ENCODE peak calls at places on chromosomes 13 and 19, in seven cellular contexts. P, R, S, G, O, W and J are unnamed samples.

GRCh38 chr19:51971624-51972023 is 15.0 kb downstream of the ZNF350 start:
- DNase-seq in P (peak), R (no peak), S (peak), G (no peak), O (peak), W (no peak), J (no peak)

GRCh38 chr13:28621439-28621838 is 37.5 kb upstream of the POMP start:
- DNase-seq in P (no peak), R (no peak), S (no peak), G (no peak), O (no peak), W (no peak), J (no peak)

GRCh38 chr19:17294051-17294891 is 9.0 kb downstream of the ABHD8 start:
- DNase-seq in P (peak), R (peak), S (peak), G (peak), O (peak), W (no peak), J (no peak)

GRCh38 chr19:44623080-44623479 is 9.7 kb downstream of the IGSF23 start:
- DNase-seq in P (no peak), R (no peak), S (no peak), G (no peak), O (no peak), W (no peak), J (no peak)

GRCh38 chr13:44271031-44271433 is 102.6 kb upstream of the SERP2 start:
- DNase-seq in P (peak), R (no peak), S (no peak), G (no peak), O (no peak), W (no peak), J (peak)

GRCh38 chr13:33999830-34000605 is 182.1 kb downstream of the RFC3 start:
- DNase-seq in P (no peak), R (no peak), S (no peak), G (no peak), O (no peak), W (no peak), J (no peak)

GRCh38 chr13:106349080-106349841 is 186.2 kb downstream of the EFNB2 start:
- DNase-seq in P (no peak), R (no peak), S (no peak), G (no peak), O (peak), W (no peak), J (no peak)

GRCh38 chr13:106867249-106867648 is 299.3 kb upstream of the ARGLU1 start:
- DNase-seq in P (no peak), R (no peak), S (no peak), G (no peak), O (peak), W (no peak), J (no peak)

DNA sequence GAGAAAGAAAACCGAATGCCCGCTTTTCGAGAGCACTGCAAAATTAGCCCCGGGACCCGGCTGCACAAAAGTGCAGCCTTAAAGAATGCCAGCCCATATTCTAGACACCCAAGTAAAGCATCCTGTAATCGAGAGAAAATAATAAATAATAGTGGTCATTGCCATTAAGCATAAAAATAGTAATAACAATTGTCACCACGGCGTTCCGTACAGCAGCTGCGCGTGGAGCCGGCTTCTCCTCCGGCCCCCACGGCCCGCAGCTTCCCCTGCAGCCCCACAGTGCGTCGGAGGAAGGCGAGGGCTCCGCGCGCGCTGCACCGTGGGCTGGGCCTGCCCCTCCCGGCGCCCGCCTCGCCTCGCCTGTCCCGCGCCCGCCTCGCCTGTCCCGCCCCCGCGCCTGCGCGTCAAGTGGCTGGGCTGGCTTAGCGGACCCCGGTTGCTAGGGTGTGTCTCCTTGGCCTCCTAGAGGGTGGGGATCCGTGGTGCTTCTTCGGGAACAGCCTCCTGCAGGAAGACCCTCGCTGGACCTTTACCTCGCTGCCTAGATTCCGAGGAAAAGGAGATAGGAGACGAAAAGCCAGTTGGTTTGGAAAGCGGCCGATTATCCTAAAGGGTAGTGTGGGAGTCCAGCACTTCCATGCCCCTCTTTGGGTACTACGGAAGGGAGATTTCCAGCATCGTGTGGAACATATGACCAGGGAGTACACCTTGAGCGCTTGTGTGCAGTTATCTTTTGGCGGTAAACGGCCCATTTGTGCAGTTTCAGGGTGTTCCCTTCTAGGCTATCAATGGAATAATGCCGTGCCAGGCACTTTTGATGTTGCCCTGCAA is at the start of gene LRRC63:
- DNase-seq in P (peak), R (peak), S (peak), G (peak), O (peak), W (peak), J (no peak)
- TF ChIP-seq CTCF in P (no peak), R (no peak), S (no peak), G (no peak), O (no peak), W (no peak), J (no peak)

GRCh38 chr13:60397693-60398437 is 845 bp downstream of the TDRD3 start:
- DNase-seq in P (peak), R (peak), S (peak), G (no peak), O (peak), W (peak), J (peak)
- H3K27ac ChIP-seq in P (peak), R (peak), S (peak), G (peak), O (peak), W (peak), J (peak)

GRCh38 chr13:101317986-101318523 is 98.3 kb downstream of the NALCN start:
- DNase-seq in P (no peak), R (no peak), S (no peak), G (no peak), O (no peak), W (no peak), J (no peak)
- TF ChIP-seq CTCF in P (no peak), R (no peak), S (no peak), G (no peak), O (no peak), W (no peak), J (no peak)

GRCh38 chr13:109385161-109385560 is 401.2 kb downstream of the IRS2 start:
- DNase-seq in P (no peak), R (no peak), S (no peak), G (no peak), O (no peak), W (no peak), J (no peak)
- H3K27ac ChIP-seq in P (no peak), R (no peak), S (no peak), G (no peak), O (no peak), W (no peak), J (no peak)

GRCh38 chr19:37955986-37956385 is 49.0 kb downstream of the SIPA1L3 start:
- DNase-seq in P (no peak), R (no peak), S (no peak), G (no peak), O (no peak), W (no peak), J (no peak)

GRCh38 chr19:37953125-37953524 is 46.1 kb downstream of the SIPA1L3 start:
- DNase-seq in P (no peak), R (no peak), S (no peak), G (no peak), O (no peak), W (no peak), J (no peak)

GRCh38 chr19:37954421-37954874 is 47.4 kb downstream of the SIPA1L3 start:
- DNase-seq in P (no peak), R (no peak), S (no peak), G (no peak), O (no peak), W (no peak), J (no peak)

GRCh38 chr19:37951816-37952210 is 44.8 kb downstream of the SIPA1L3 start:
- DNase-seq in P (no peak), R (no peak), S (no peak), G (no peak), O (no peak), W (no peak), J (no peak)

GRCh38 chr19:37953576-37954303 is 46.7 kb downstream of the SIPA1L3 start:
- DNase-seq in P (no peak), R (no peak), S (no peak), G (no peak), O (peak), W (no peak), J (no peak)
- TF ChIP-seq CTCF in P (no peak), R (no peak), S (no peak), G (no peak), O (no peak), W (no peak), J (no peak)

DNA sequence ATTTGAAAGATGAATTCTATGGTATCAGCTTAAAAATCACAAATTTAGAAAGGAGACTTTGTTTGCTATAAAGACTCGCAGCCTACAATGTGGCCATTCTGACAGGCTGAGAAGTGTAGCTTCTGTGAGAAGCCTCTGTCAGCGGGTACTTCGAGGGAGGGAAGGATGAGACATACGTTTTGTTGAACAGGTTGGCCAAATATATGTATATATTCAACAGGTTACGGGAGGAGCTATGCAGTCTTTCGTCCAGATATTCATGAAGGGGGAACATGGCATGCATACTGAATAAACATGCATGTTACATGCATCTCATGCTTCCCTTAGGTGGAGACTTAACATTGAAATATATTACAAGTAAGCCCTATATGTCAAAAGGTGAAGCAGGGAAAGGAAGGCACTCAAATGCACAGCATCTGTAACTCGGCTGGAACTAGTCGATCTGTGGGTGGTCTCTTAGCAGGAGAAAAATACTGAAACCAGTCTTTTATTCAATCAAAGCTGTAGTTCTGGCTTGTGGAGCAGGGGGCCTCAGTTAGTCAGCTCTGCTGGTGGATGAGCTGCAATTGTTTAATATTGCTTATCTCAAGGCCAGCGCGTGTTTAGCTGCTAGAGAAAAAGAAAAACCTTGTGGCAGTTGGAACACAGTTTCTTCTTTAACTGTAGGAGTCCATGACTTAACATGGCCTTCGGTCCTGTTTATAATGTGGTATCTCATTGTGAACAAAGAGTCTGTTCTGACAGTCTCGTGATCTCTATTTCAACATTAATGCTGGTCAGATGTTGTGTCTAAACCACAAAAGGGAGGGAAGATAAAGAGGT is 94.3 kb downstream of the FAM216B start:
- DNase-seq in P (no peak), R (peak), S (no peak), G (no peak), O (peak), W (no peak), J (no peak)
- H3K27ac ChIP-seq in P (no peak), R (no peak), S (no peak), G (no peak), O (peak), W (no peak), J (no peak)

DNA sequence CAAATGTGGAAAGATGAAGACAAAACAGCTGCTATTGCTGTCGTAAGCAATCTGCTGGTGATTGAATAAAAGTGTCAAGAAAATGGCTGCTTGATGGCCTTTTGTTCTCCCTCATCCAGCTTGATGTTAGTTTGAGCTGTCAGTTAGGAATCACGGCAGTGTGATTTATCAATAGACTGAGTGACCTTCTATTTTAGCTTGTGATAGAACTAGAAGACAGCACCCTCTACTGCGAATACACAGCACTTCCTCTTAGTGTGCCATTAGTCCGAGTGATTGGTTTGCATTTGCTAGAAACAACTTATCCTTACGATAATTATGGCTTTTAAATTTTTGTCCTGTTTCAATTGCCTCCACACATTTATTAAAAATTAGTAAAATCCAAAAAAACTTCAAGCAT is 76.2 kb downstream of the MZT1 start:
- DNase-seq in P (no peak), R (no peak), S (no peak), G (no peak), O (peak), W (no peak), J (no peak)
- TF ChIP-seq CTCF in P (no peak), R (no peak), S (peak), G (no peak), O (peak), W (no peak), J (peak)

DNA sequence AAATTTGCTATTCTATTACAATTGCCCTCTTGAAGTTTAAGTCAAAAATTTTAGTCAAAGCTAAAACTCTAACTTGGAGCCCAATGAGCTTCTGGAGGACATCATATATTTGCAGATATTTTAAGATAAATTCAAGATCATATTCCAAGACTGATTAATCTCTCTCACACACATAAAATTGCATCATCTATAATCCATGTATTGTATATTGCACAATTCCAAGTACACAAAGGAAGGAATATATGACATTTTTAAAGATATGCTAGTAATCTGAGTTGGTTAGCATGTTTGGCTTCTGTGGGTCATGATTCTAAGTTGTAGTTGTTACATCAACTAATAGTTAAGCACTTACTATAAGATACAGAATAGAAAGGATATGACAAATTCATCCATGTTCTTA is 53.3 kb downstream of the KCNRG start:
- DNase-seq in P (no peak), R (no peak), S (no peak), G (no peak), O (no peak), W (no peak), J (no peak)
- H3K27ac ChIP-seq in P (peak), R (no peak), S (no peak), G (no peak), O (no peak), W (no peak), J (no peak)

DNA sequence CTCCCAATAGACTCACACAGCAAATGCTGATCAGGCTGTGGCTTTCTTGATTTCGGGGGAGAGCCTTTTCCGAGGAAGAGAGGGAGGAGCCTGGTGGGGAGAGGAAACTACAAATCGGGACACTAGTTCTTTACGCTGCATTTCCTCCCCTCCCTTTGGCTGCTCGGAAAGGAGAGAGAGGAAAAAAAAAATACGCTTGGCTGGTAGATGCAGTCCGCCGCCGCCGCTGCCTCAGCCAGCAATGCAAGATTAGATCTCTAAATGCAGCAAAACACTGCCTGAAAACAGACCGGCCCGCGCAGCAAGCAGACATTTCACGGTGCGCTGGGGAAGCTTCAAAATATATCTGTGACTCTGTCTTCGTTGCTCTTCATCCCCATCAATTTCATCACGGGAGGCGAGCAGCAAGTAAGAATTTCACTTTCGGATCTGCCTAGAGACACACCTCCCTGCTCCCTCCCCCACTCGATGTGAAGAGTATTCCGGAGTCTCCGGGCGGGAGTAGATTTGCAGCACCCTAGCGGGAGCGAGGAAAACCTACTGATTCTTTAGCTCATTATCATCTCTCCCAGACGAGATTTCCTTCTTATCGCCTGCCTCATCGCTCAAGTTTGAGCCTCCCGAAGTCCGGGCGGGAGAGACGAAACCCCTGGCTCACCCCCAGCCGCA is at the start of gene PCDH17:
- DNase-seq in P (no peak), R (no peak), S (no peak), G (no peak), O (peak), W (no peak), J (no peak)
- TF ChIP-seq CTCF in P (no peak), R (no peak), S (no peak), G (no peak), O (no peak), W (no peak), J (no peak)

DNA sequence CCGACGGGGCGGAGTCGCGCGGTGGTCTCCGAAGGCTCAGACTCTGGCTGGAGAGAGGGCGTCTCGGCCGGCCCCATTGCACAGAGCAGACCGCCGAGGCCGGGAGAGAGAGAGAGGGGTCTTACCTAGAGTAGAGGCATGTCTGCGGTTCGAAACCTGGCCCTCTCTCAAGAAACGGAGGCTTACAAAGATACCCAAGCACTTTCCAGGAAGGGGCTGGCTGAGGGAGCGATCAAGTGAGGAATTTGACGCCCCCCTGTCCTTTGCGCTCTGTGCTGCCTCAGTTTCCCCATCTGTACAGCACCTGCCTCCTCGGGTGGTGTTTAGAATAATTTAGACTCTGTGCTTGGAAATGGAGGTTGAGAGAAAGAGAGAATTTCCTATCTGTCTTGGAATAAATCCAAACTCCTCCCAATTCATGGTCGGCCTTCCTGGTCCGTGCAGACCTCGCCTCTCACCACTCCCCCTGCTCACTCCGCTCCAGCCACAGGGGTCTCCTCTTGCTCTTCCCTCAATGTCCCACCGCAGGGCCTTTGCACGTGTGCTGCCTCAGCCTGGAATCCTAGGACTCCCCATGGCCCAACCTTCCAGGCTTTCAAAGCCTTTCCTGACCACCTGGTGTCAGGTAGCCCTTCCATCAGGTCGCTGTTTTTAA is 659 bp upstream of the ISOC2 start:
- DNase-seq in P (peak), R (peak), S (no peak), G (no peak), O (no peak), W (no peak), J (no peak)
- H3K27ac ChIP-seq in P (peak), R (no peak), S (peak), G (peak), O (no peak), W (peak), J (no peak)